ENCODE peak calls at places on chromosomes 7 and 10, in eight cellular contexts. T is heart left ventricle, U is spleen, F is right lobe of liver, L is sigmoid colon, Z is adrenal gland, M is A549, P is HCT116. S is an unnamed sample.

GRCh38 chr7:76054129-76055120 is 6.5 kb downstream of the MDH2 start:
- DNase-seq in T (no peak), U (no peak), F (no peak), L (no peak), Z (peak), M (peak), P (no peak), S (no peak)

GRCh38 chr10:128064615-128065580 is 61.3 kb downstream of the MKI67 start:
- DNase-seq in T (peak), U (peak), F (no peak), L (peak), Z (peak), M (no peak), P (no peak), S (peak)

GRCh38 chr10:48452879-48453412 is 146.5 kb downstream of the MAPK8 start:
- DNase-seq in T (no peak), U (peak), F (no peak), L (peak), Z (no peak), M (no peak), P (no peak), S (no peak)

GRCh38 chr7:134892002-134892693 is 94.2 kb upstream of the AGBL3 start:
- DNase-seq in T (no peak), U (no peak), F (no peak), L (no peak), Z (no peak), M (no peak), P (no peak), S (no peak)

GRCh38 chr7:130683026-130683425 is 3.3 kb downstream of the TSGA13 start:
- DNase-seq in T (no peak), U (no peak), F (no peak), L (no peak), Z (no peak), M (no peak), P (no peak), S (no peak)

GRCh38 chr7:30451539-30452277 is 26.9 kb downstream of the NOD1 start:
- DNase-seq in T (no peak), U (no peak), F (no peak), L (peak), Z (peak), M (no peak), P (no peak), S (no peak)

GRCh38 chr10:62582804-62583208 is 208.6 kb downstream of the ZNF365 start:
- DNase-seq in T (peak), U (no peak), F (no peak), L (peak), Z (peak), M (no peak), P (no peak), S (no peak)

GRCh38 chr7:25777969-25778767 is 373.8 kb upstream of the NFE2L3 start:
- DNase-seq in T (no peak), U (no peak), F (no peak), L (no peak), Z (no peak), M (no peak), P (no peak), S (no peak)

GRCh38 chr7:39271386-39271785 is 293.7 kb downstream of the POU6F2 start:
- DNase-seq in T (peak), U (no peak), F (no peak), L (peak), Z (peak), M (peak), P (no peak), S (no peak)

GRCh38 chr7:154928136-154929005 is 74.6 kb downstream of the PAXIP1 start:
- DNase-seq in T (no peak), U (peak), F (no peak), L (no peak), Z (peak), M (peak), P (peak), S (peak)

GRCh38 chr10:91604462-91604935 is 28.4 kb downstream of the PPP1R3C start:
- DNase-seq in T (no peak), U (no peak), F (no peak), L (no peak), Z (no peak), M (no peak), P (no peak), S (no peak)

GRCh38 chr10:86357041-86357440 is 9.6 kb downstream of the GRID1 start:
- DNase-seq in T (no peak), U (peak), F (peak), L (peak), Z (no peak), M (no peak), P (no peak), S (no peak)

GRCh38 chr7:40799-41750 is 151.3 kb upstream of the FAM20C start:
- DNase-seq in T (no peak), U (peak), F (peak), L (peak), Z (no peak), M (no peak), P (no peak), S (peak)

GRCh38 chr7:732094-732541 is 5.0 kb upstream of the PRKAR1B start:
- DNase-seq in T (peak), U (no peak), F (peak), L (peak), Z (peak), M (peak), P (peak), S (no peak)

GRCh38 chr10:73810735-73811465 is 498 bp downstream of the NDST2 start:
- DNase-seq in T (no peak), U (peak), F (peak), L (no peak), Z (no peak), M (peak), P (no peak), S (peak)

GRCh38 chr7:47281966-47282643 is 299.8 kb downstream of the TNS3 start:
- DNase-seq in T (no peak), U (no peak), F (no peak), L (peak), Z (no peak), M (no peak), P (no peak), S (no peak)

GRCh38 chr7:44292876-44293560 is 32.4 kb downstream of the CAMK2B start:
- DNase-seq in T (no peak), U (no peak), F (no peak), L (peak), Z (peak), M (no peak), P (no peak), S (no peak)

GRCh38 chr10:73814276-73814895 is 3.0 kb upstream of the NDST2 start:
- DNase-seq in T (no peak), U (no peak), F (no peak), L (no peak), Z (no peak), M (no peak), P (no peak), S (no peak)

GRCh38 chr10:125161570-125162139 is 1.3 kb upstream of the CTBP2 start:
- DNase-seq in T (no peak), U (peak), F (no peak), L (no peak), Z (no peak), M (no peak), P (no peak), S (peak)

GRCh38 chr10:116540814-116541213 is 4.9 kb upstream of the PNLIP start:
- DNase-seq in T (no peak), U (no peak), F (no peak), L (no peak), Z (no peak), M (no peak), P (no peak), S (no peak)

GRCh38 chr7:80231719-80232118 is 97.1 kb downstream of the GNAI1 start:
- DNase-seq in T (no peak), U (no peak), F (no peak), L (no peak), Z (no peak), M (peak), P (no peak), S (no peak)

GRCh38 chr7:99843808-99844207 is 16.0 kb downstream of the CYP3A43 start:
- DNase-seq in T (no peak), U (no peak), F (no peak), L (no peak), Z (peak), M (no peak), P (no peak), S (no peak)

GRCh38 chr7:155471728-155472127 is 13.8 kb downstream of the EN2 start:
- DNase-seq in T (no peak), U (no peak), F (no peak), L (peak), Z (no peak), M (no peak), P (no peak), S (no peak)

GRCh38 chr7:130867581-130868136 is 133.7 kb upstream of the KLF14 start:
- DNase-seq in T (no peak), U (no peak), F (no peak), L (no peak), Z (no peak), M (no peak), P (no peak), S (no peak)

GRCh38 chr10:101749511-101750016 is 26.4 kb downstream of the FGF8 start:
- DNase-seq in T (no peak), U (no peak), F (no peak), L (no peak), Z (no peak), M (no peak), P (no peak), S (no peak)

GRCh38 chr10:114401195-114401741 is 3.0 kb downstream of the AFAP1L2 start:
- DNase-seq in T (peak), U (no peak), F (no peak), L (peak), Z (peak), M (no peak), P (no peak), S (peak)

GRCh38 chr10:132110713-132111112 is 45.0 kb downstream of the JAKMIP3 start:
- DNase-seq in T (peak), U (no peak), F (peak), L (peak), Z (peak), M (no peak), P (no peak), S (no peak)

GRCh38 chr10:32972454-32972853 is 14.4 kb upstream of the ITGB1 start:
- DNase-seq in T (no peak), U (no peak), F (no peak), L (no peak), Z (no peak), M (peak), P (no peak), S (no peak)

GRCh38 chr7:151351027-151351426 is 9.4 kb downstream of the NUB1 start:
- DNase-seq in T (no peak), U (peak), F (no peak), L (no peak), Z (no peak), M (peak), P (no peak), S (peak)

GRCh38 chr10:75126277-75126676 is 14.8 kb downstream of the SAMD8 start:
- DNase-seq in T (no peak), U (no peak), F (no peak), L (no peak), Z (no peak), M (no peak), P (no peak), S (no peak)

GRCh38 chr7:157507987-157508386 is 171.2 kb downstream of the DNAJB6 start:
- DNase-seq in T (no peak), U (peak), F (no peak), L (no peak), Z (no peak), M (no peak), P (no peak), S (no peak)

GRCh38 chr10:24762161-24762924 is 38.7 kb upstream of the ARHGAP21 start:
- DNase-seq in T (no peak), U (no peak), F (no peak), L (no peak), Z (no peak), M (no peak), P (no peak), S (no peak)

GRCh38 chr10:49666685-49667084 is 12.8 kb upstream of the C10orf53 start:
- DNase-seq in T (no peak), U (no peak), F (no peak), L (no peak), Z (no peak), M (no peak), P (no peak), S (no peak)

GRCh38 chr10:15472431-15473400 is 101.6 kb upstream of the FAM171A1 start:
- DNase-seq in T (no peak), U (no peak), F (no peak), L (no peak), Z (no peak), M (no peak), P (no peak), S (no peak)

GRCh38 chr10:11036424-11037011 is 18.8 kb downstream of the CELF2 start:
- DNase-seq in T (no peak), U (no peak), F (no peak), L (no peak), Z (peak), M (peak), P (no peak), S (no peak)

GRCh38 chr10:42875792-42876191 is 93.2 kb downstream of the BMS1 start:
- DNase-seq in T (no peak), U (no peak), F (no peak), L (no peak), Z (peak), M (no peak), P (no peak), S (no peak)

GRCh38 chr10:42974693-42975002 is 102.2 kb upstream of the RET start:
- DNase-seq in T (peak), U (peak), F (no peak), L (peak), Z (no peak), M (no peak), P (no peak), S (no peak)

GRCh38 chr10:23469596-23470237 is 30.8 kb downstream of the OTUD1 start:
- DNase-seq in T (no peak), U (no peak), F (no peak), L (no peak), Z (no peak), M (no peak), P (no peak), S (no peak)
- H3K27ac ChIP-seq in T (no peak), U (no peak), F (peak), L (no peak), Z (no peak), M (no peak), P (no peak), S (no peak)

GRCh38 chr10:3159160-3159559 is 13.4 kb downstream of the PITRM1 start:
- DNase-seq in T (no peak), U (no peak), F (no peak), L (no peak), Z (no peak), M (no peak), P (no peak), S (no peak)

GRCh38 chr10:3163879-3164278 is 8.7 kb downstream of the PITRM1 start:
- DNase-seq in T (no peak), U (no peak), F (no peak), L (no peak), Z (no peak), M (no peak), P (no peak), S (no peak)

GRCh38 chr10:3166496-3167290 is 5.9 kb downstream of the PITRM1 start:
- DNase-seq in T (no peak), U (no peak), F (no peak), L (no peak), Z (no peak), M (no peak), P (no peak), S (no peak)

GRCh38 chr10:3165196-3165595 is 7.4 kb downstream of the PITRM1 start:
- DNase-seq in T (no peak), U (no peak), F (no peak), L (no peak), Z (no peak), M (no peak), P (no peak), S (no peak)

GRCh38 chr10:3162533-3162932 is 10.0 kb downstream of the PITRM1 start:
- DNase-seq in T (no peak), U (no peak), F (no peak), L (no peak), Z (no peak), M (no peak), P (no peak), S (no peak)
- TF ChIP-seq CTCF in T (no peak), U (no peak), F (no peak), L (no peak), Z (no peak), M (no peak), P (no peak), S (no peak)

DNA sequence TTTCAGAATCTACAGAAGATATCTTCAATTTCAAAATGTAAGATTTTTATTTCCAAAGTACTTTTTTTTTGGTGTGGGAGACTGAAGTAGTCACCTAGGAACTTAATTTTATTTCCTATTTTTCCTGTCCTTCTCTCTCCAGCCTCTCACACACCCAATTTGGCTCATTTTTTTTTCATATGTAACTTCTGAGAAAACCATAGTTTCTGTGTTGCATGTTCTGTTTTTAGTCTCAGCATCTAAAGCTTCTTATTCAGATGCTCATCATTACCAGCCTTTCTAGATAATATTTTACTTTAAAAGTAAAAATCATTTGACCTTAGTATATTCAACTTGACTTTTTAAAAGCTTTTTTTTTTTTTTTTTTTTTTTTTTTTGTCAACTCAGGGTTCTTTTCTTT is 73.8 kb upstream of the LSM8 start:
- DNase-seq in T (no peak), U (no peak), F (no peak), L (no peak), Z (no peak), M (no peak), P (no peak), S (no peak)
- TF ChIP-seq POLR2A in T (no peak), U (no peak), F (no peak), L (no peak), Z (no peak), M (no peak), P (no peak), S (no peak)

GRCh38 chr7:19113855-19114590 is 3.4 kb downstream of the TWIST1 start:
- DNase-seq in T (no peak), U (no peak), F (no peak), L (no peak), Z (no peak), M (no peak), P (no peak), S (no peak)

GRCh38 chr7:19113001-19113349 is 4.5 kb downstream of the TWIST1 start:
- DNase-seq in T (no peak), U (no peak), F (no peak), L (no peak), Z (no peak), M (no peak), P (no peak), S (no peak)

GRCh38 chr7:19110778-19111175 is 6.7 kb downstream of the TWIST1 start:
- DNase-seq in T (no peak), U (no peak), F (no peak), L (no peak), Z (no peak), M (no peak), P (no peak), S (no peak)

GRCh38 chr7:19111474-19112143 is 5.8 kb downstream of the TWIST1 start:
- DNase-seq in T (no peak), U (no peak), F (no peak), L (no peak), Z (no peak), M (no peak), P (no peak), S (no peak)

GRCh38 chr7:19112290-19113000 is 5.0 kb downstream of the TWIST1 start:
- DNase-seq in T (no peak), U (peak), F (no peak), L (peak), Z (no peak), M (no peak), P (no peak), S (no peak)
- H3K27ac ChIP-seq in T (peak), U (no peak), F (no peak), L (no peak), Z (no peak), M (no peak), P (no peak), S (no peak)

GRCh38 chr10:51103818-51104217 is 29.5 kb downstream of the PRKG1 start:
- DNase-seq in T (no peak), U (no peak), F (no peak), L (no peak), Z (no peak), M (no peak), P (no peak), S (no peak)
- TF ChIP-seq CTCF in T (no peak), U (no peak), F (no peak), L (no peak), Z (no peak), M (no peak), P (no peak), S (no peak)

GRCh38 chr10:95656291-95657164 is at the start of gene ALDH18A1:
- DNase-seq in T (peak), U (peak), F (peak), L (peak), Z (peak), M (peak), P (peak), S (peak)
- TF ChIP-seq POLR2A in T (no peak), U (no peak), F (peak), L (no peak), Z (no peak), M (peak), P (peak), S (peak)

GRCh38 chr10:110892602-110893001 is 20.9 kb downstream of the PDCD4 start:
- DNase-seq in T (no peak), U (no peak), F (no peak), L (no peak), Z (no peak), M (no peak), P (no peak), S (no peak)
- H3K27ac ChIP-seq in T (no peak), U (no peak), F (no peak), L (peak), Z (no peak), M (no peak), P (no peak), S (no peak)

S was measured in Peyer's patch.